ENCODE peak calls at places on chromosomes 3 and 15, in seven cellular contexts. One of them, this sample, is unnamed.

GRCh38 chr3:100076544-100077529 is 37.5 kb downstream of the FILIP1L start:
- DNase-seq in CD4-positive, alpha-beta memory T cell: no peak
- DNase-seq in PC-3: peak
- DNase-seq in heart left ventricle: no peak
- DNase-seq in breast epithelium: no peak
- DNase-seq in CD8-positive, alpha-beta T cell: no peak
- DNase-seq in endothelial cell of umbilical vein: no peak
- DNase-seq in this sample: no peak

GRCh38 chr15:70094690-70095311 is 2.9 kb downstream of the TLE3 start:
- DNase-seq in CD4-positive, alpha-beta memory T cell: peak
- DNase-seq in PC-3: no peak
- DNase-seq in endothelial cell of umbilical vein: peak
- DNase-seq in heart left ventricle: no peak
- DNase-seq in breast epithelium: no peak
- DNase-seq in CD8-positive, alpha-beta T cell: no peak
- DNase-seq in this sample: no peak

GRCh38 chr3:138059261-138059660 is 49.3 kb downstream of the CLDN18 start:
- DNase-seq in breast epithelium: no peak
- DNase-seq in endothelial cell of umbilical vein: no peak
- DNase-seq in heart left ventricle: no peak
- DNase-seq in CD8-positive, alpha-beta T cell: no peak
- DNase-seq in CD4-positive, alpha-beta memory T cell: no peak
- DNase-seq in PC-3: no peak
- DNase-seq in this sample: no peak

GRCh38 chr3:137020315-137020714 is 62.5 kb downstream of the IL20RB start:
- DNase-seq in breast epithelium: no peak
- DNase-seq in CD4-positive, alpha-beta memory T cell: no peak
- DNase-seq in CD8-positive, alpha-beta T cell: no peak
- DNase-seq in endothelial cell of umbilical vein: no peak
- DNase-seq in PC-3: no peak
- DNase-seq in heart left ventricle: no peak
- DNase-seq in this sample: no peak

GRCh38 chr3:160447544-160447943 is 2.0 kb downstream of the TRIM59 start:
- DNase-seq in breast epithelium: no peak
- DNase-seq in PC-3: peak
- DNase-seq in endothelial cell of umbilical vein: peak
- DNase-seq in CD4-positive, alpha-beta memory T cell: no peak
- DNase-seq in CD8-positive, alpha-beta T cell: no peak
- DNase-seq in heart left ventricle: no peak
- DNase-seq in this sample: no peak

GRCh38 chr3:80556728-80557127 is 788.9 kb upstream of the ROBO1 start:
- DNase-seq in endothelial cell of umbilical vein: no peak
- DNase-seq in CD8-positive, alpha-beta T cell: no peak
- DNase-seq in CD4-positive, alpha-beta memory T cell: no peak
- DNase-seq in PC-3: no peak
- DNase-seq in heart left ventricle: no peak
- DNase-seq in breast epithelium: no peak
- DNase-seq in this sample: no peak

GRCh38 chr15:65447145-65447544 is 24.4 kb upstream of the IGDCC4 start:
- DNase-seq in breast epithelium: no peak
- DNase-seq in heart left ventricle: no peak
- DNase-seq in CD8-positive, alpha-beta T cell: no peak
- DNase-seq in CD4-positive, alpha-beta memory T cell: no peak
- DNase-seq in endothelial cell of umbilical vein: no peak
- DNase-seq in PC-3: no peak
- DNase-seq in this sample: no peak

GRCh38 chr3:119645813-119646212 is 14.6 kb downstream of the POPDC2 start:
- DNase-seq in CD4-positive, alpha-beta memory T cell: no peak
- DNase-seq in endothelial cell of umbilical vein: no peak
- DNase-seq in heart left ventricle: no peak
- DNase-seq in CD8-positive, alpha-beta T cell: no peak
- DNase-seq in breast epithelium: no peak
- DNase-seq in PC-3: no peak
- DNase-seq in this sample: no peak

GRCh38 chr3:175601521-175601920 is 742.4 kb downstream of the NAALADL2 start:
- DNase-seq in CD4-positive, alpha-beta memory T cell: no peak
- DNase-seq in endothelial cell of umbilical vein: no peak
- DNase-seq in heart left ventricle: no peak
- DNase-seq in breast epithelium: no peak
- DNase-seq in PC-3: peak
- DNase-seq in CD8-positive, alpha-beta T cell: no peak
- DNase-seq in this sample: no peak

GRCh38 chr3:115790759-115791158 is 167.4 kb downstream of the GAP43 start:
- DNase-seq in CD4-positive, alpha-beta memory T cell: no peak
- DNase-seq in endothelial cell of umbilical vein: peak
- DNase-seq in PC-3: peak
- DNase-seq in heart left ventricle: no peak
- DNase-seq in breast epithelium: no peak
- DNase-seq in CD8-positive, alpha-beta T cell: no peak
- DNase-seq in this sample: no peak

GRCh38 chr3:67685499-67685898 is 31.1 kb upstream of the SUCLG2 start:
- DNase-seq in PC-3: no peak
- DNase-seq in CD8-positive, alpha-beta T cell: no peak
- DNase-seq in endothelial cell of umbilical vein: no peak
- DNase-seq in heart left ventricle: no peak
- DNase-seq in CD4-positive, alpha-beta memory T cell: peak
- DNase-seq in breast epithelium: no peak
- DNase-seq in this sample: no peak

GRCh38 chr3:159832024-159832423 is 156.6 kb upstream of the IL12A start:
- DNase-seq in CD8-positive, alpha-beta T cell: no peak
- DNase-seq in heart left ventricle: no peak
- DNase-seq in CD4-positive, alpha-beta memory T cell: no peak
- DNase-seq in endothelial cell of umbilical vein: no peak
- DNase-seq in PC-3: no peak
- DNase-seq in breast epithelium: no peak
- DNase-seq in this sample: no peak

GRCh38 chr3:197528190-197528589 is 27.6 kb downstream of the BDH1 start:
- DNase-seq in PC-3: no peak
- DNase-seq in CD8-positive, alpha-beta T cell: no peak
- DNase-seq in breast epithelium: no peak
- DNase-seq in endothelial cell of umbilical vein: no peak
- DNase-seq in CD4-positive, alpha-beta memory T cell: no peak
- DNase-seq in heart left ventricle: no peak
- DNase-seq in this sample: no peak

GRCh38 chr15:48419896-48420295 is 88.7 kb downstream of the DUT start:
- DNase-seq in breast epithelium: no peak
- DNase-seq in PC-3: no peak
- DNase-seq in endothelial cell of umbilical vein: no peak
- DNase-seq in CD4-positive, alpha-beta memory T cell: no peak
- DNase-seq in CD8-positive, alpha-beta T cell: no peak
- DNase-seq in heart left ventricle: no peak
- DNase-seq in this sample: no peak

GRCh38 chr3:73786346-73786807 is 161.6 kb upstream of the PDZRN3 start:
- DNase-seq in CD8-positive, alpha-beta T cell: no peak
- DNase-seq in breast epithelium: peak
- DNase-seq in CD4-positive, alpha-beta memory T cell: no peak
- DNase-seq in PC-3: peak
- DNase-seq in heart left ventricle: no peak
- DNase-seq in endothelial cell of umbilical vein: peak
- DNase-seq in this sample: peak

GRCh38 chr3:41601404-41601987 is 360.4 kb downstream of the ULK4 start:
- DNase-seq in PC-3: no peak
- DNase-seq in heart left ventricle: no peak
- DNase-seq in endothelial cell of umbilical vein: no peak
- DNase-seq in CD4-positive, alpha-beta memory T cell: no peak
- DNase-seq in breast epithelium: no peak
- DNase-seq in CD8-positive, alpha-beta T cell: no peak
- DNase-seq in this sample: no peak

GRCh38 chr3:153285982-153286381 is 124.0 kb downstream of the RAP2B start:
- DNase-seq in endothelial cell of umbilical vein: no peak
- DNase-seq in CD4-positive, alpha-beta memory T cell: no peak
- DNase-seq in heart left ventricle: no peak
- DNase-seq in breast epithelium: no peak
- DNase-seq in CD8-positive, alpha-beta T cell: no peak
- DNase-seq in PC-3: peak
- DNase-seq in this sample: no peak

GRCh38 chr3:12357456-12357855 is 68.6 kb downstream of the PPARG start:
- DNase-seq in endothelial cell of umbilical vein: no peak
- DNase-seq in CD4-positive, alpha-beta memory T cell: no peak
- DNase-seq in CD8-positive, alpha-beta T cell: no peak
- DNase-seq in heart left ventricle: no peak
- DNase-seq in breast epithelium: no peak
- DNase-seq in PC-3: no peak
- DNase-seq in this sample: no peak

GRCh38 chr15:34241376-34242350 is 16.8 kb downstream of the EMC4 start:
- DNase-seq in CD8-positive, alpha-beta T cell: no peak
- DNase-seq in endothelial cell of umbilical vein: peak
- DNase-seq in breast epithelium: no peak
- DNase-seq in CD4-positive, alpha-beta memory T cell: peak
- DNase-seq in heart left ventricle: no peak
- DNase-seq in PC-3: peak
- DNase-seq in this sample: no peak

GRCh38 chr3:48919215-48920138 is 835 bp downstream of the ARIH2 start:
- DNase-seq in endothelial cell of umbilical vein: peak
- DNase-seq in PC-3: peak
- DNase-seq in CD8-positive, alpha-beta T cell: peak
- DNase-seq in heart left ventricle: peak
- DNase-seq in breast epithelium: no peak
- DNase-seq in CD4-positive, alpha-beta memory T cell: peak
- DNase-seq in this sample: peak

DNA sequence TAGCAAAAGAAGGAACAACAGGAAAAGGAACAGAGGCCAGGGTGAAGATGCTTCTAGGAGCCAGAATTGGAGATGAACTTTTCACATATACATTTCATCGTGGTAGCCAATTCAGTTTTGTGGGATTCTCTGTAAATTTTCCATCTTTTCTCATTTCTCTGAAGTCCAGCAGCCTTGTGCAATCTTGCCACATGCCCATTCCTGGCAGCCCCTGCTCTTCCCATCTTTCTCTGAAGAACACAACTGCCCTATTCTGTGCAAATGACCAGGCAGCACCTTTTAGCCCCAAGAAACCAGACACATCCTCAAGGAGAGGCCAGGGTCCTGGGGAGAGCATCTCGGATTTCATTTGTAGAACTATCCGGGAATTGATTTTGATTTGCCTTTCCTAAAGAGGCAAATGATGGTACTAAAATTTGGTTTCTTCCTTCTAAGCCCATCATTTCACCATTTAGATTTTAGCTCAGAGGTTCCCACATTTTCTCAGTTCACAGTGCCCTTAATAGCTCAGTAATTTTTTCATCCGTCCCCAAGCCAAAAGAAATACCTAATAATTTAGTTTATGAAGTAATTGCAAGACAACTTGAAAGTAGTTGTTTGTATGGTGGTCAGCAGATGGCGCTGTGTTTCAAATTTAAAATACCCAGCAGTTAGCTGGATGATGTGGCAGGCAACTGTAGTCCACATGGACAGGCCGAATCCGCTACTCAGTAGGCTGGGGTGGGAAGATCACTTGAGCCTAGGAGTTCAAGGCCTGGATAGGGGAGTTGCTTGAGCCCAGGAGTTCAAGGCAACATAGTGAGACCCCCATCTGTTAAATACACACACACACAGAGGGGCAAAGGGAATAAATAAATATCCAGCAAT is 61.3 kb upstream of the ACKR4 start:
- DNase-seq in heart left ventricle: peak
- DNase-seq in endothelial cell of umbilical vein: peak
- DNase-seq in breast epithelium: peak
- DNase-seq in CD4-positive, alpha-beta memory T cell: peak
- DNase-seq in PC-3: peak
- DNase-seq in CD8-positive, alpha-beta T cell: peak
- DNase-seq in this sample: peak
- H3K27ac ChIP-seq in heart left ventricle: no peak
- H3K27ac ChIP-seq in endothelial cell of umbilical vein: no peak
- H3K27ac ChIP-seq in breast epithelium: peak
- H3K27ac ChIP-seq in CD4-positive, alpha-beta memory T cell: no peak
- H3K27ac ChIP-seq in PC-3: no peak
- H3K27ac ChIP-seq in CD8-positive, alpha-beta T cell: no peak
- H3K27ac ChIP-seq in this sample: no peak

GRCh38 chr3:172604895-172605646 is 81.8 kb upstream of the TNFSF10 start:
- DNase-seq in CD8-positive, alpha-beta T cell: no peak
- DNase-seq in PC-3: no peak
- DNase-seq in CD4-positive, alpha-beta memory T cell: no peak
- DNase-seq in endothelial cell of umbilical vein: no peak
- DNase-seq in heart left ventricle: no peak
- DNase-seq in breast epithelium: no peak
- DNase-seq in this sample: no peak
- H3K27ac ChIP-seq in CD8-positive, alpha-beta T cell: no peak
- H3K27ac ChIP-seq in PC-3: no peak
- H3K27ac ChIP-seq in CD4-positive, alpha-beta memory T cell: no peak
- H3K27ac ChIP-seq in endothelial cell of umbilical vein: no peak
- H3K27ac ChIP-seq in heart left ventricle: no peak
- H3K27ac ChIP-seq in breast epithelium: no peak
- H3K27ac ChIP-seq in this sample: no peak

DNA sequence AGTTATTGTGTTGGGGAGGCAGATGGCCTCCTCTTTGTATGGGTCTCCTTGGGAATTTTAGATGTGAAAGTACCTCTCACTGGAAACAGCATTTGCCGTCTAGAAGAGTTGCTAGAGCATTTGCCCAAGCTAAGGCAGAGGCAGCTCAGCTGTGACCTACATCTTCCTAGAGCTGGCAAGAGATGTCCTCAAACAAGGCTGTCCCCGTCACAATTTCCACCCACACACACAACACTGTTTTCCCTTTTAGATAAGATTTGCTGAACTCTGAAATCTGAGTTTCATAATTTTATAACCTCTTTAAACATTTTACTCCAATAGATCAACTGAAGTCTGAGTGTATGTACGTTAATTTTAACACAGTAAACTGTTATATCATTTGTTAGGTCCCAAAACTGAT is 352.6 kb downstream of the EPHB1 start:
- DNase-seq in CD8-positive, alpha-beta T cell: no peak
- DNase-seq in PC-3: no peak
- DNase-seq in breast epithelium: no peak
- DNase-seq in CD4-positive, alpha-beta memory T cell: no peak
- DNase-seq in endothelial cell of umbilical vein: no peak
- DNase-seq in heart left ventricle: no peak
- DNase-seq in this sample: no peak
- H3K27ac ChIP-seq in CD8-positive, alpha-beta T cell: no peak
- H3K27ac ChIP-seq in PC-3: no peak
- H3K27ac ChIP-seq in breast epithelium: no peak
- H3K27ac ChIP-seq in CD4-positive, alpha-beta memory T cell: no peak
- H3K27ac ChIP-seq in endothelial cell of umbilical vein: no peak
- H3K27ac ChIP-seq in heart left ventricle: no peak
- H3K27ac ChIP-seq in this sample: no peak

DNA sequence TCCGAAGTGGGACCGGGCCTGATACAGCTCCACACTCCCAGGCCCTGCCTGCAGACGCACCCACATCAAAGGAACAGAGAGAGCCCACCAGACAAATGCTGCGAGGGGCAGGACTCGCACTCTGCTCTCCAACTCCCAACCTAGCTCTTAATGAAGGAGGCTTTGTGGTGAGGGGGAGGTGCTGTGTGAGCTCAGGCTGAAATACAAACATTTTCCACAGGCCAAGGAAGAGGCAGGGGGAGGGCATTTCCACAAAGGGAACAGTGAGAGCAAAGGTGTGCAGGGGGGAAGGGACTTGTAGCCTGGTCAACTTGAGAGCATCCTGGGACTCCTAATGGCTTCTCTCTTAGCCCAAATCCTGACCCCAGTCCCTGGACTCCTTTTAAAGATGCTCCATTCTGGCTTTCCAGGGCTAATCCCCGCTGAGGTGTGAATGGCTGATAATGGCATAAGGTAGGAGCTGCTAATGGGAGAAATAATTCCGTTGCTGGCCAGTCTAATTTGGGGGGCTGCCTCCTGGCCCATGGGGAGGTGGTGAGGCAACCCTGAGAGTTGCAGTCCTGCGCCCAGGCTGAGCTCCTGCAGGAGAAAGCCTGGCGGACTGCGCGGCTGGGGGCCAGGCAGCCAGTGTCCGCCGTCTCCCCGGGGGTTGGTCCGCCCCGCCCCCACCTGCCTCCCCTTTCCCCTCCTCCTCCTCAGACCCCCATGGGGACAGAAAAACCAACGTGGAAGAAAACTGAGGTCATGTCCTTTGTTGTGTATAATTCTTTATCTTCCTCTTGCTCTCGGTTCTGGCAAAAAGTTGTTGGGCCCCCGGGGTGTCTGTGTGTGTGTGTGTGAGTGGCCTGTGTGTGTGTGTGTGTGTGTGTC is 9.5 kb downstream of the LINGO1 start:
- DNase-seq in CD4-positive, alpha-beta memory T cell: no peak
- DNase-seq in endothelial cell of umbilical vein: no peak
- DNase-seq in CD8-positive, alpha-beta T cell: no peak
- DNase-seq in heart left ventricle: no peak
- DNase-seq in breast epithelium: no peak
- DNase-seq in PC-3: no peak
- DNase-seq in this sample: no peak
- H3K27ac ChIP-seq in CD4-positive, alpha-beta memory T cell: no peak
- H3K27ac ChIP-seq in endothelial cell of umbilical vein: no peak
- H3K27ac ChIP-seq in CD8-positive, alpha-beta T cell: no peak
- H3K27ac ChIP-seq in heart left ventricle: no peak
- H3K27ac ChIP-seq in breast epithelium: peak
- H3K27ac ChIP-seq in PC-3: no peak
- H3K27ac ChIP-seq in this sample: no peak

This sample was measured in aorta.